ENCODE peak calls at places on chromosomes 4 and X, in seven cellular contexts. One of them, this sample, is unnamed.

GRCh38 chrX:44872319-44872816 is 620 bp upstream of the KDM6A start:
- DNase-seq in NCI-H2029: no peak
- DNase-seq in hypothalamus: peak
- DNase-seq in stimulated activated CD4-positive, alpha-beta T cell treated with anti-CD3 and anti-CD28 coated beads, Interleukin-2, amount 100 ng/mL, for 48 hours: peak
- DNase-seq in fibroblast of lung: no peak
- DNase-seq in stimulated activated naive CD4-positive, alpha-beta T cell: peak
- DNase-seq in HT1080: peak
- DNase-seq in this sample: peak

GRCh38 chrX:149720021-149720689 is 8.3 kb downstream of the MAGEA11 start:
- DNase-seq in NCI-H2029: no peak
- DNase-seq in fibroblast of lung: no peak
- DNase-seq in stimulated activated CD4-positive, alpha-beta T cell treated with anti-CD3 and anti-CD28 coated beads, Interleukin-2, amount 100 ng/mL, for 48 hours: no peak
- DNase-seq in stimulated activated naive CD4-positive, alpha-beta T cell: no peak
- DNase-seq in hypothalamus: no peak
- DNase-seq in HT1080: no peak
- DNase-seq in this sample: no peak

GRCh38 chrX:93868289-93868985 is 194.4 kb downstream of the FAM133A start:
- DNase-seq in HT1080: peak
- DNase-seq in fibroblast of lung: no peak
- DNase-seq in NCI-H2029: no peak
- DNase-seq in hypothalamus: no peak
- DNase-seq in stimulated activated CD4-positive, alpha-beta T cell treated with anti-CD3 and anti-CD28 coated beads, Interleukin-2, amount 100 ng/mL, for 48 hours: no peak
- DNase-seq in stimulated activated naive CD4-positive, alpha-beta T cell: no peak
- DNase-seq in this sample: no peak

GRCh38 chrX:139766545-139766983 is 58.6 kb upstream of the MCF2 start:
- DNase-seq in HT1080: no peak
- DNase-seq in stimulated activated CD4-positive, alpha-beta T cell treated with anti-CD3 and anti-CD28 coated beads, Interleukin-2, amount 100 ng/mL, for 48 hours: no peak
- DNase-seq in fibroblast of lung: no peak
- DNase-seq in stimulated activated naive CD4-positive, alpha-beta T cell: no peak
- DNase-seq in NCI-H2029: no peak
- DNase-seq in hypothalamus: no peak
- DNase-seq in this sample: no peak

GRCh38 chr4:15003891-15004700 is 1.8 kb downstream of the CPEB2 start:
- DNase-seq in fibroblast of lung: no peak
- DNase-seq in hypothalamus: peak
- DNase-seq in stimulated activated CD4-positive, alpha-beta T cell treated with anti-CD3 and anti-CD28 coated beads, Interleukin-2, amount 100 ng/mL, for 48 hours: peak
- DNase-seq in stimulated activated naive CD4-positive, alpha-beta T cell: peak
- DNase-seq in NCI-H2029: no peak
- DNase-seq in HT1080: no peak
- DNase-seq in this sample: no peak

GRCh38 chrX:24241822-24242648 is 71.8 kb downstream of the SUPT20HL2 start:
- DNase-seq in stimulated activated naive CD4-positive, alpha-beta T cell: peak
- DNase-seq in hypothalamus: no peak
- DNase-seq in HT1080: peak
- DNase-seq in NCI-H2029: peak
- DNase-seq in stimulated activated CD4-positive, alpha-beta T cell treated with anti-CD3 and anti-CD28 coated beads, Interleukin-2, amount 100 ng/mL, for 48 hours: no peak
- DNase-seq in fibroblast of lung: peak
- DNase-seq in this sample: peak

GRCh38 chr4:13920901-13921300 is 293.4 kb upstream of the BOD1L1 start:
- DNase-seq in NCI-H2029: no peak
- DNase-seq in hypothalamus: no peak
- DNase-seq in HT1080: peak
- DNase-seq in stimulated activated naive CD4-positive, alpha-beta T cell: no peak
- DNase-seq in fibroblast of lung: peak
- DNase-seq in stimulated activated CD4-positive, alpha-beta T cell treated with anti-CD3 and anti-CD28 coated beads, Interleukin-2, amount 100 ng/mL, for 48 hours: no peak
- DNase-seq in this sample: no peak

GRCh38 chr4:75057369-75057768 is 124.5 kb downstream of the PARM1 start:
- DNase-seq in stimulated activated naive CD4-positive, alpha-beta T cell: no peak
- DNase-seq in stimulated activated CD4-positive, alpha-beta T cell treated with anti-CD3 and anti-CD28 coated beads, Interleukin-2, amount 100 ng/mL, for 48 hours: no peak
- DNase-seq in HT1080: no peak
- DNase-seq in fibroblast of lung: no peak
- DNase-seq in hypothalamus: no peak
- DNase-seq in NCI-H2029: no peak
- DNase-seq in this sample: no peak

GRCh38 chr4:39976945-39977488 is 694 bp downstream of the PDS5A start:
- DNase-seq in fibroblast of lung: peak
- DNase-seq in NCI-H2029: no peak
- DNase-seq in hypothalamus: peak
- DNase-seq in stimulated activated CD4-positive, alpha-beta T cell treated with anti-CD3 and anti-CD28 coated beads, Interleukin-2, amount 100 ng/mL, for 48 hours: peak
- DNase-seq in HT1080: peak
- DNase-seq in stimulated activated naive CD4-positive, alpha-beta T cell: peak
- DNase-seq in this sample: no peak

GRCh38 chrX:151789179-151789800 is 54.7 kb downstream of the CNGA2 start:
- DNase-seq in NCI-H2029: no peak
- DNase-seq in fibroblast of lung: peak
- DNase-seq in HT1080: peak
- DNase-seq in stimulated activated naive CD4-positive, alpha-beta T cell: no peak
- DNase-seq in hypothalamus: no peak
- DNase-seq in stimulated activated CD4-positive, alpha-beta T cell treated with anti-CD3 and anti-CD28 coated beads, Interleukin-2, amount 100 ng/mL, for 48 hours: no peak
- DNase-seq in this sample: no peak

GRCh38 chr4:146340798-146341197 is 126.5 kb downstream of the REELD1 start:
- DNase-seq in stimulated activated CD4-positive, alpha-beta T cell treated with anti-CD3 and anti-CD28 coated beads, Interleukin-2, amount 100 ng/mL, for 48 hours: no peak
- DNase-seq in fibroblast of lung: peak
- DNase-seq in HT1080: no peak
- DNase-seq in stimulated activated naive CD4-positive, alpha-beta T cell: no peak
- DNase-seq in hypothalamus: no peak
- DNase-seq in NCI-H2029: no peak
- DNase-seq in this sample: peak

GRCh38 chr4:183721207-183722081 is 62.4 kb downstream of the TRAPPC11 start:
- DNase-seq in stimulated activated CD4-positive, alpha-beta T cell treated with anti-CD3 and anti-CD28 coated beads, Interleukin-2, amount 100 ng/mL, for 48 hours: peak
- DNase-seq in HT1080: no peak
- DNase-seq in fibroblast of lung: peak
- DNase-seq in NCI-H2029: no peak
- DNase-seq in hypothalamus: no peak
- DNase-seq in stimulated activated naive CD4-positive, alpha-beta T cell: peak
- DNase-seq in this sample: no peak

GRCh38 chr4:8101213-8101781 is 57.3 kb downstream of the ABLIM2 start:
- DNase-seq in hypothalamus: no peak
- DNase-seq in HT1080: peak
- DNase-seq in NCI-H2029: no peak
- DNase-seq in stimulated activated CD4-positive, alpha-beta T cell treated with anti-CD3 and anti-CD28 coated beads, Interleukin-2, amount 100 ng/mL, for 48 hours: no peak
- DNase-seq in stimulated activated naive CD4-positive, alpha-beta T cell: no peak
- DNase-seq in fibroblast of lung: no peak
- DNase-seq in this sample: no peak

GRCh38 chrX:31423575-31424284 is 351.9 kb upstream of the FTHL17 start:
- DNase-seq in NCI-H2029: no peak
- DNase-seq in fibroblast of lung: peak
- DNase-seq in HT1080: peak
- DNase-seq in stimulated activated CD4-positive, alpha-beta T cell treated with anti-CD3 and anti-CD28 coated beads, Interleukin-2, amount 100 ng/mL, for 48 hours: no peak
- DNase-seq in stimulated activated naive CD4-positive, alpha-beta T cell: no peak
- DNase-seq in hypothalamus: no peak
- DNase-seq in this sample: peak

GRCh38 chr4:187929024-187929423 is 66.5 kb upstream of the ZFP42 start:
- DNase-seq in stimulated activated CD4-positive, alpha-beta T cell treated with anti-CD3 and anti-CD28 coated beads, Interleukin-2, amount 100 ng/mL, for 48 hours: no peak
- DNase-seq in hypothalamus: no peak
- DNase-seq in fibroblast of lung: no peak
- DNase-seq in stimulated activated naive CD4-positive, alpha-beta T cell: no peak
- DNase-seq in NCI-H2029: no peak
- DNase-seq in HT1080: no peak
- DNase-seq in this sample: no peak

This sample was measured in NCI-H2171 treated with DMSO at 0.1 percent for 48 hours.